ENCODE peak calls at places on chromosomes 4 and X, in five cellular contexts. V is natural killer cell, O is AG09309, E is left ventricle myocardium inferior, W is mucosa of descending colon. G is an unnamed sample.
A peak's percentile ranks its signal among the peaks of the same experiment; 100 is the strongest.

GRCh38 chr4:1619151-1619672 is 64.9 kb downstream of the FAM53A start:
- DNase-seq in O (no peak), V (no peak), E (no peak), W (no peak), G (no peak)

GRCh38 chr4:40247350-40247749 is 50.5 kb downstream of the RHOH start:
- DNase-seq in W (peak; percentile 67), E (no peak), O (no peak), V (peak; percentile 38), G (no peak)

GRCh38 chrX:139429913-139430312 is 100.6 kb upstream of the F9 start:
- DNase-seq in E (no peak), W (no peak), V (no peak), O (no peak), G (no peak)

GRCh38 chrX:46251755-46252154 is 293.5 kb downstream of the ZNF674 start:
- DNase-seq in E (no peak), V (no peak), O (no peak), W (no peak), G (no peak)

GRCh38 chr4:3316146-3316545 is 23.3 kb downstream of the RGS12 start:
- DNase-seq in E (no peak), W (no peak), O (no peak), V (no peak), G (no peak)

GRCh38 chrX:31836479-31836878 is 764.6 kb upstream of the FTHL17 start:
- DNase-seq in E (no peak), O (no peak), V (no peak), W (no peak), G (no peak)

GRCh38 chr4:139617702-139618490 is 47.7 kb upstream of the MGST2 start:
- DNase-seq in W (no peak), O (no peak), E (no peak), V (no peak), G (no peak)

GRCh38 chrX:32185160-32185559 is 1026.2 kb downstream of the DMD start:
- DNase-seq in V (no peak), W (no peak), E (no peak), O (no peak), G (no peak)

GRCh38 chr4:90540536-90540935 is 413.3 kb downstream of the CCSER1 start:
- DNase-seq in V (no peak), W (no peak), E (no peak), O (no peak), G (no peak)

GRCh38 chrX:110402091-110402854 is 43.6 kb downstream of the RTL9 start:
- DNase-seq in E (peak; percentile 34), V (no peak), O (no peak), W (no peak), G (no peak)

GRCh38 chr4:110907801-110908313 is 285.0 kb upstream of the PITX2 start:
- DNase-seq in W (no peak), V (no peak), O (no peak), E (no peak), G (no peak)

GRCh38 chrX:78595901-78596502 is 63.1 kb downstream of the RTL3 start:
- DNase-seq in W (no peak), E (no peak), V (no peak), O (no peak), G (no peak)
- TF ChIP-seq CTCF in W (no peak), E (no peak), V (no peak), O (peak; percentile 23), G (peak; percentile 33)

GRCh38 chr4:92299152-92299551 is 4.6 kb upstream of the GRID2 start:
- DNase-seq in V (no peak), O (no peak), E (no peak), W (no peak), G (no peak)
- TF ChIP-seq CTCF in V (no peak), O (no peak), E (peak; percentile 20), W (no peak), G (no peak)

DNA sequence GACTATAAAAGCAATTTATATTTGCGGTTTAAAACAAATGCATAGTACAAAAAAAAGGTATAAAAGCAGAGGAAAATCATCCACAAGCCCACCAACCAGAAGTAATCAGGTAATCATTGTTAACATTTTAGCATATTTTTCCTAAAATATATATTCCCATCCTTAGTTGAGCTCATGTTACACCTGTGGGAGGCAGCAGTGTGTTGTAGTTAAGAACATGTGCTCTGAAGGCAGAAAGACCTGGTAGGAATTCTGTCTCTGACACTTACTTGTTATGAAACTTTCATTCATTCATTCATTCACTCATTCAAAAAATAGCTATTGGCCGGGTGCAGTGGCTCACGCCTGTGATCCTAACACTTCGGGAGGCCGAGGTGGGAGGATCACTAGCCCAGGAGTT is 15.4 kb upstream of the CDKL5 start:
- DNase-seq in W (no peak), V (no peak), E (no peak), O (no peak), G (no peak)
- TF ChIP-seq CTCF in W (no peak), V (no peak), E (peak; percentile 50), O (peak; percentile 42), G (peak; percentile 15)

GRCh38 chr4:16102356-16102755 is 18.5 kb upstream of the PROM1 start:
- DNase-seq in W (no peak), V (no peak), O (no peak), E (no peak), G (no peak)
- TF ChIP-seq CTCF in W (no peak), V (no peak), O (no peak), E (no peak), G (no peak)

GRCh38 chr4:32462944-32463343 is 1742.8 kb downstream of the PCDH7 start:
- DNase-seq in E (no peak), V (no peak), O (no peak), W (no peak), G (no peak)
- TF ChIP-seq CTCF in E (peak; percentile 25), V (no peak), O (peak; percentile 37), W (no peak), G (peak; percentile 53)

GRCh38 chr4:173526034-173526482 is 4.0 kb downstream of the HAND2 start:
- DNase-seq in W (no peak), V (no peak), O (no peak), E (no peak), G (no peak)

GRCh38 chr4:173525118-173526033 is 4.7 kb downstream of the HAND2 start:
- DNase-seq in W (peak; percentile 49), V (no peak), E (no peak), O (no peak), G (no peak)

GRCh38 chr4:173526724-173527102 is 3.3 kb downstream of the HAND2 start:
- DNase-seq in E (no peak), V (no peak), O (no peak), W (no peak), G (no peak)

GRCh38 chr4:173528378-173529321 is 1.4 kb downstream of the HAND2 start:
- DNase-seq in W (no peak), O (no peak), V (no peak), E (peak; percentile 36), G (no peak)

DNA sequence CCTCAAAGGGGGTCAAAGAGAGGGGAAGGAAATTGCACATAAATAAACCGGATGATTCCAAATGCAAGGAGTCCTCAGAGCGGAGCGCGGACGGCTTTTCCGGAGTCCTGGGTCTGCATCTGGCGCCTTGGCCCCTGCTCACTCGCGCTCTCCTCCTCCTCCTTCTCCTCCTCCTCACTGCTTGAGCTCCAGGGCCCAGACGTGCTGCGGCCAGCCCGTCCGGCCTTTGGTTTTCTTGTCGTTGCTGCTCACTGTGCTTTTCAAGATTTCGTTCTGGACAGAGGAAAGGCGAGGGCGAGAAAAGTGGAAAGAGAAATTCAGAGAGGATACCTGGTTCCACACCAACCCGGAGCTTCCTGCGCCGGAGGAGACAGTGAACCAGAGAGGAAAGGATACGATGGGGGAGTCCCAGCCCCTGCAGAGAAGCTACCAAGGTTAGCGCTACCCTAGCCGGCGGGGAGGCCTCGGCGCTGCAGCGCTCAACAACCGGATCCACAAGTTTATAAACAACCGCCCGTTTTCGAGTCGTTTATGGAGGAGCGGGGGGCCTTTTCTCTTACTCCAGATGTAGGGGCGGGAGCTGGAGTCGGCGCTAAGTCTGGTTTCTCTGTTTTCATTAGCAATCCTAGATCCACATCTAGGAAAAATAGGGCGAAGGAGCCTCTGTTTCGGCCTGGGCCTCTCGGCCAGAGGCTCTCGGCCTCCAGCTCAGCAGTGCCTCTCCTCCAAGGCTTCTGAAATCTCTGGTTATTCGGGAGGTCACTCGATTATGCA is 2.7 kb downstream of the HAND2 start:
- DNase-seq in V (no peak), W (no peak), O (no peak), E (no peak), G (no peak)
- TF ChIP-seq CTCF in V (no peak), W (no peak), O (no peak), E (no peak), G (no peak)

DNA sequence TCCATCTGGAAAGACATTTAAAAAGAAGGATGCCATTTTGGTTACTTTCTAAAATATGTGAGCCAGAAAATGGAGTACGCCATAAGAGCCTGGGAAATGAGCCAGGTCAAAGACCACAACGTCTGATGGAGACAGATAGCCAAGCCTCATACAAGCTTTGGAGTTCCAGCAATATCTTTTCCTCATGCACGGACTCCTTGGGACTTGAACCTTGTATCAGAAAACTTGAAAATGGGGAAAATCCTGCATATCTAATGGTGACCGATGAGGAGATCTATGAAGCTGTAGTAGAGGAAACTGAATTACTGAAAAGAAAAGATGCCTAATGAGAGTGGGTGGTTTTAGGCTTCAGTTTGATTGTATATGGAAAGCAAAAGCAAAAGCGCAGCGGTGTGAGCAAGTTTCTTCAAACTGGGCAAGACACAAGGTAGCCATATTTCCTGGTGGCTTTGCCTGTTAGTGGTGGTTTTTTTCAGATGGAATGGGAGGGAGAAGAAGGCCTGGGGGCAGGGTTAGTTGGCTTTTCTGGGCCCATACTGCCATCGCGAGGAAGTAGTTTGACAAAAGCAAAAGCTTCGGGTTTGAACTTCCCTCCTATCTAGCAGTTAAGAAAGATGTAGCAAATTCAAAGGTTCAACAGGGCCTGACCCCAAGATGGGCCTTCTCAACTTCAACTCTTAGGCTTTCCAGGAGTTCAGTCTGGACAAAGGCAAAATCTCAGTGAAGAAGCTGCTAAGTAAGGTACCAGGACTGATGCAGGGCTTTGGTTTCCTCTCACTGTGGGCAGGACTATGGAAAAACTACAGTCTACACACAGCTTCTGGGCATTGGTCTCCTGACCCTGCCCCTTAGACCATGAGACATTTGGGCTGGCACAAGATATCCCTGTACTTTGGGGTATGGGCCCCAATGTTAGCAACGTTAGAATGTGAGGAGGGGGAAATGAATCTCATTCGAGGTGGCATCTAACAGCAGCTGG is 210.0 kb upstream of the STK26 start:
- DNase-seq in V (peak; percentile 60), O (peak; percentile 70), E (no peak), W (no peak), G (peak; percentile 80)
- TF ChIP-seq CTCF in V (peak; percentile 50), O (peak; percentile 56), E (peak; percentile 39), W (no peak), G (peak; percentile 42)

GRCh38 chr4:183197140-183197539 is 98.1 kb downstream of the WWC2 start:
- DNase-seq in E (no peak), V (no peak), O (no peak), W (no peak), G (no peak)
- TF ChIP-seq CTCF in E (no peak), V (no peak), O (no peak), W (no peak), G (no peak)

GRCh38 chr4:10186228-10187214 is 69.9 kb upstream of the WDR1 start:
- DNase-seq in V (no peak), O (no peak), W (no peak), E (no peak), G (no peak)
- TF ChIP-seq CTCF in V (no peak), O (peak; percentile 21), W (no peak), E (no peak), G (no peak)

DNA sequence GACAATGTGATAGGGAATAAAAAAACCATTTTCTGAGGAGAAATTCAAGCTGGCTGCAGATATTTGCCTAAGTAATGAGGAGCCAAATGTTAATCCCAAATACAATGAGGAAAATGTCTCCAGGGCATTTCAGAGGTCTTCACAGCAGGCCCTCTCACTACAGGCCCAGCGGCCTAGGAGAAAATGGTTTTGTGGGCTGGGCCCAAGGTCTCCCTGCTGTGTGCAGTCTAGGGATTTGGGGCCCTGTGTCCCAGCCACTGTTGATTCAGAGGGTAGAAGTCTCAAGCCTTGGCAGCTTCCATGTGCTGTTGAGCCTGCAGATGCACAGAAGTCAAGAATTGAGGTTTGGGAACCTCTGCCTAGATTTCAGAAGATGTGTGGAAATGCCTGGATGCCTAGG is 778.7 kb downstream of the CENPC start:
- DNase-seq in V (no peak), W (no peak), E (no peak), O (no peak), G (no peak)
- TF ChIP-seq CTCF in V (no peak), W (no peak), E (no peak), O (no peak), G (no peak)